ENCODE peak calls at places on chromosome 21, in eight cellular contexts. I is stimulated activated CD4-positive, alpha-beta T cell treated with anti-CD3 and anti-CD28 coated beads, TNF-alpha, amount 100 ng/mL, for 1 hour; M is non-pigmented ciliary epithelial cell; P is progenitor cell of endocrine pancreas; N is GM12865; Q is posterior vena cava; W is WTC11; L is AG10803. Z is an unnamed sample.

GRCh38 chr21:42377951-42378340 is 11.6 kb upstream of the TFF1 start:
- DNase-seq in I (no peak), M (no peak), P (no peak), N (no peak), Q (peak; percentile 30), W (no peak), L (no peak), Z (no peak)

GRCh38 chr21:32233055-32233546 is 45.7 kb downstream of the MIS18A start:
- DNase-seq in I (no peak), M (no peak), P (no peak), N (no peak), Q (no peak), W (no peak), L (peak; percentile 44), Z (no peak)

GRCh38 chr21:43188712-43189151 is 19.9 kb downstream of the CRYAA start:
- DNase-seq in I (no peak), M (no peak), P (peak; percentile 2), N (no peak), Q (peak; percentile 75), W (peak; percentile 6), L (no peak), Z (no peak)

GRCh38 chr21:38295997-38296764 is 39.4 kb downstream of the KCNJ15 start:
- DNase-seq in I (no peak), M (no peak), P (no peak), N (no peak), Q (no peak), W (no peak), L (peak; percentile 43), Z (no peak)

GRCh38 chr21:43025636-43026180 is 49.9 kb downstream of the CBS start:
- DNase-seq in I (no peak), M (peak; percentile 89), P (no peak), N (no peak), Q (peak; percentile 11), W (no peak), L (peak; percentile 79), Z (no peak)

GRCh38 chr21:42807938-42808613 is 71.3 kb downstream of the WDR4 start:
- DNase-seq in I (no peak), M (no peak), P (no peak), N (no peak), Q (peak; percentile 32), W (no peak), L (no peak), Z (no peak)

GRCh38 chr21:17758703-17759102 is 60.5 kb downstream of the C21orf91 start:
- DNase-seq in I (no peak), M (no peak), P (no peak), N (no peak), Q (no peak), W (no peak), L (no peak), Z (no peak)

GRCh38 chr21:15221799-15222386 is 157.1 kb upstream of the NRIP1 start:
- DNase-seq in I (no peak), M (peak; percentile 74), P (no peak), N (peak; percentile 35), Q (no peak), W (peak; percentile 58), L (peak; percentile 32), Z (no peak)

GRCh38 chr21:25457411-25457810 is 149.9 kb downstream of the MRPL39 start:
- DNase-seq in I (no peak), M (peak; percentile 69), P (no peak), N (peak; percentile 87), Q (no peak), W (no peak), L (peak; percentile 31), Z (no peak)

GRCh38 chr21:32315511-32316362 is 17.1 kb downstream of the MRAP start:
- DNase-seq in I (no peak), M (no peak), P (no peak), N (no peak), Q (peak; percentile 70), W (no peak), L (no peak), Z (no peak)

GRCh38 chr21:34074283-34075098 is 1.1 kb downstream of the MRPS6 start:
- DNase-seq in I (no peak), M (no peak), P (no peak), N (peak; percentile 21), Q (no peak), W (peak; percentile 31), L (no peak), Z (no peak)

GRCh38 chr21:40886931-40887330 is 40.0 kb upstream of the DSCAM start:
- DNase-seq in I (no peak), M (no peak), P (no peak), N (no peak), Q (no peak), W (no peak), L (no peak), Z (no peak)

GRCh38 chr21:17159697-17160096 is 353.1 kb upstream of the CXADR start:
- DNase-seq in I (no peak), M (no peak), P (no peak), N (no peak), Q (no peak), W (no peak), L (no peak), Z (no peak)

GRCh38 chr21:33362044-33362555 is 37.3 kb downstream of the IFNAR1 start:
- DNase-seq in I (no peak), M (no peak), P (no peak), N (peak; percentile 90), Q (no peak), W (peak; percentile 51), L (no peak), Z (peak; percentile 84)

GRCh38 chr21:31921079-31921478 is 48.3 kb downstream of the HUNK start:
- DNase-seq in I (no peak), M (no peak), P (no peak), N (no peak), Q (no peak), W (no peak), L (peak; percentile 27), Z (no peak)

Z was measured in NCI-H187.